ENCODE peak calls at places on chromosomes 4 and X, in nine cellular contexts. N is thyroid gland, A is Panc1, G is fibroblast of lung, T is HCT116, D is right cardiac atrium, H is prostate gland, Y is esophagus squamous epithelium, R is right lobe of liver. B is an unnamed sample.

GRCh38 chr4:121016630-121017029 is 55.7 kb downstream of the NDNF start:
- DNase-seq in A (no peak), H (no peak), D (no peak), T (no peak), R (no peak), Y (no peak), G (no peak), N (no peak), B (no peak)

GRCh38 chr4:184238072-184238743 is 20.5 kb upstream of the ENPP6 start:
- DNase-seq in H (no peak), N (no peak), D (no peak), T (no peak), A (no peak), R (no peak), Y (no peak), G (no peak), B (no peak)

GRCh38 chrX:74232859-74233258 is 71.1 kb upstream of the ZCCHC13 start:
- DNase-seq in H (no peak), Y (no peak), G (peak; percentile 25), A (no peak), R (no peak), N (no peak), T (no peak), D (no peak), B (no peak)

GRCh38 chr4:105807496-105807895 is 87.8 kb upstream of the NPNT start:
- DNase-seq in T (no peak), G (peak; percentile 65), D (no peak), R (no peak), N (no peak), Y (no peak), H (no peak), A (no peak), B (no peak)

GRCh38 chr4:182192511-182193181 is 50.6 kb upstream of the TENM3 start:
- DNase-seq in T (no peak), A (no peak), N (no peak), H (no peak), G (peak; percentile 27), Y (no peak), R (no peak), D (no peak), B (no peak)

GRCh38 chr4:101066586-101066985 is 280.7 kb downstream of the PPP3CA start:
- DNase-seq in G (no peak), R (no peak), N (no peak), T (no peak), D (no peak), A (no peak), Y (no peak), H (no peak), B (no peak)

GRCh38 chr4:127604949-127605709 is 27.6 kb upstream of the INTU start:
- DNase-seq in R (no peak), Y (no peak), D (no peak), G (peak; percentile 73), H (no peak), N (no peak), T (peak; percentile 33), A (no peak), B (no peak)

GRCh38 chrX:155966876-155967275 is 30.6 kb upstream of the IL9R start:
- DNase-seq in D (no peak), R (no peak), N (peak; percentile 25), Y (no peak), A (no peak), G (no peak), T (peak; percentile 38), H (no peak), B (no peak)

GRCh38 chr4:182877326-182877883 is 39.8 kb downstream of the DCTD start:
- DNase-seq in Y (no peak), R (no peak), T (no peak), N (no peak), H (no peak), G (no peak), A (no peak), D (no peak), B (no peak)

GRCh38 chr4:147879676-147880075 is 147.8 kb downstream of the ARHGAP10 start:
- DNase-seq in R (no peak), A (no peak), N (no peak), G (no peak), T (no peak), H (no peak), Y (no peak), D (no peak), B (no peak)

GRCh38 chr4:154073107-154073817 is 284.4 kb upstream of the SFRP2 start:
- DNase-seq in H (no peak), T (no peak), N (no peak), R (no peak), A (no peak), Y (no peak), D (no peak), G (peak; percentile 17), B (no peak)

GRCh38 chr4:15239866-15240265 is 188.0 kb upstream of the C1QTNF7 start:
- DNase-seq in T (no peak), D (no peak), A (no peak), R (no peak), H (no peak), Y (no peak), G (peak; percentile 40), N (no peak), B (no peak)

DNA sequence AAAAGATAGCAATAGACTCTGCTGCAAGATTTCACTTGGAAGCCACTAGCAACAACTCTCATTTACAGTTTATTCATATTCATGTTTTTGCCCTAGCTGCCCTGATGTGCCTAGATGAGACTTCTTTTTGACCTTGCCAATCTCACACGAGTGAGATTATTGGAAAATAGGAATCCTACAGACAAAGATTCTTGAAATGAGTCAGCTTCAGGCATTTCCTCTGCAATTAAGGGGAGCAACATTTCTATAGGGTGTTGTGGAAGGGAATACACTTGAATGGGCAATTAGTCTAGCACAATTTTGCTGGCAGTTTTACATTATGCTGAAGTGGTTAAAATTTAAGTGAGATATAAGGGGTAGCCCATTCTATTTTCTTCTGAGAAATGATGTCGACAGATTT is 217.0 kb upstream of the FAT4 start:
- DNase-seq in D (no peak), G (no peak), Y (no peak), T (no peak), A (no peak), R (no peak), N (no peak), H (no peak), B (no peak)
- H3K27ac ChIP-seq in D (no peak overlapping the region), G (no peak overlapping the region), Y (no peak overlapping the region), T (no peak overlapping the region), A (no peak overlapping the region), R (no peak overlapping the region), N (no peak overlapping the region), H (no peak overlapping the region), B (no peak overlapping the region)

GRCh38 chrX:43998374-43998773 is 25.2 kb upstream of the NDP start:
- DNase-seq in A (no peak), H (no peak), N (no peak), T (no peak), G (no peak), R (no peak), D (no peak), Y (no peak), B (no peak)
- H3K27ac ChIP-seq in A (no peak overlapping the region), H (no peak overlapping the region), N (no peak overlapping the region), T (no peak overlapping the region), G (no peak overlapping the region), R (no peak overlapping the region), D (no peak overlapping the region), Y (no peak overlapping the region), B (no peak overlapping the region)

GRCh38 chr4:41158756-41159155 is 55.6 kb downstream of the APBB2 start:
- DNase-seq in D (no peak), T (no peak), A (no peak), H (no peak), N (no peak), Y (no peak), G (no peak), R (no peak), B (no peak)
- H3K27ac ChIP-seq in D (no peak overlapping the region), T (peak overlapping the region; percentile 88), A (no peak overlapping the region), H (no peak overlapping the region), N (peak overlapping the region; percentile 11), Y (no peak overlapping the region), G (no peak overlapping the region), R (no peak overlapping the region), B (no peak overlapping the region)

GRCh38 chrX:11427082-11428033 is 134.1 kb downstream of the AMELX start:
- DNase-seq in H (peak; percentile 45), R (peak; percentile 33), N (peak; percentile 72), T (no peak), Y (no peak), D (peak; percentile 84), A (no peak), G (peak; percentile 44), B (no peak)

GRCh38 chrX:11429543-11430085 is 136.4 kb downstream of the AMELX start:
- DNase-seq in R (no peak), G (no peak), N (no peak), T (no peak), D (no peak), A (no peak), H (no peak), Y (no peak), B (no peak)

GRCh38 chrX:11424903-11425674 is 131.9 kb downstream of the AMELX start:
- DNase-seq in R (no peak), Y (no peak), H (no peak), D (no peak), N (no peak), A (no peak), G (no peak), T (no peak), B (no peak)

GRCh38 chrX:11423949-11424348 is 130.7 kb downstream of the AMELX start:
- DNase-seq in N (no peak), Y (no peak), H (no peak), R (no peak), G (no peak), T (no peak), D (no peak), A (no peak), B (no peak)

GRCh38 chrX:11426712-11427081 is 133.5 kb downstream of the AMELX start:
- DNase-seq in H (no peak), D (no peak), T (no peak), A (no peak), R (no peak), Y (no peak), G (no peak), N (no peak), B (no peak)
- H3K27ac ChIP-seq in H (peak overlapping the region; percentile 85), D (no peak overlapping the region), T (no peak overlapping the region), A (no peak overlapping the region), R (no peak overlapping the region), Y (peak overlapping the region; percentile 73), G (peak overlapping the region; percentile 55), N (peak overlapping the region; percentile 88), B (no peak overlapping the region)

GRCh38 chr4:53120801-53121200 is 245.1 kb downstream of the SCFD2 start:
- DNase-seq in T (no peak), Y (no peak), R (no peak), A (no peak), H (no peak), D (peak; percentile 75), N (no peak), G (no peak), B (no peak)

GRCh38 chr4:53121304-53121865 is 244.5 kb downstream of the SCFD2 start:
- DNase-seq in T (no peak), Y (no peak), N (no peak), H (no peak), R (no peak), A (no peak), D (peak; percentile 66), G (no peak), B (no peak)

GRCh38 chr4:53118676-53119075 is 247.2 kb downstream of the SCFD2 start:
- DNase-seq in A (no peak), N (no peak), T (no peak), D (no peak), Y (no peak), G (no peak), R (no peak), H (no peak), B (no peak)

GRCh38 chr4:53116959-53117358 is 248.9 kb downstream of the SCFD2 start:
- DNase-seq in Y (no peak), R (no peak), A (no peak), N (no peak), D (peak; percentile 71), H (no peak), T (no peak), G (peak; percentile 12), B (no peak)

GRCh38 chr4:53119685-53120084 is 246.2 kb downstream of the SCFD2 start:
- DNase-seq in R (no peak), Y (no peak), G (peak; percentile 44), T (no peak), A (no peak), N (no peak), H (no peak), D (peak; percentile 49), B (no peak)
- H3K27ac ChIP-seq in R (no peak overlapping the region), Y (no peak overlapping the region), G (peak overlapping the region; percentile 22), T (no peak overlapping the region), A (no peak overlapping the region), N (peak overlapping the region; percentile 15), H (no peak overlapping the region), D (no peak overlapping the region), B (no peak overlapping the region)

B was measured in CD4-positive, alpha-beta T cell.